ENCODE peak calls at places on chromosome 22, in ten cellular contexts. M, N, J, Z, D, U, L, F, I and S are unnamed samples.

GRCh38 chr22:20580611-20581502 is 73.4 kb downstream of the MED15 start:
- DNase-seq in N (no peak), I (no peak), D (no peak), M (no peak), J (no peak), L (no peak), F (no peak), U (peak), Z (no peak), S (no peak)

GRCh38 chr22:23204541-23205157 is 24.3 kb downstream of the BCR start:
- DNase-seq in Z (no peak), I (no peak), L (no peak), M (no peak), F (peak), D (no peak), J (peak), U (no peak), N (no peak), S (no peak)

GRCh38 chr22:37184380-37184755 is 3.7 kb downstream of the C1QTNF6 start:
- DNase-seq in M (no peak), J (no peak), U (no peak), N (no peak), I (no peak), D (no peak), Z (no peak), F (no peak), L (no peak), S (no peak)

GRCh38 chr22:39528080-39528661 is 4.4 kb downstream of the RPS19BP1 start:
- DNase-seq in Z (no peak), M (no peak), N (no peak), I (no peak), J (no peak), U (no peak), F (no peak), D (no peak), L (no peak), S (no peak)

GRCh38 chr22:48715511-48715910 is 1112.2 kb downstream of the BRD1 start:
- DNase-seq in D (no peak), M (no peak), L (no peak), J (no peak), Z (no peak), I (no peak), U (peak), N (no peak), F (no peak), S (no peak)

GRCh38 chr22:39454385-39454871 is 2.4 kb upstream of the MGAT3 start:
- DNase-seq in N (no peak), L (no peak), Z (no peak), I (no peak), M (no peak), J (no peak), F (no peak), U (no peak), D (no peak), S (no peak)

GRCh38 chr22:48972979-48973693 is 854.5 kb downstream of the BRD1 start:
- DNase-seq in I (no peak), N (no peak), Z (no peak), L (no peak), F (no peak), J (no peak), U (no peak), M (no peak), D (no peak), S (no peak)

GRCh38 chr22:43155789-43156188 is 4.4 kb downstream of the TSPO start:
- DNase-seq in D (no peak), U (no peak), L (no peak), F (no peak), J (no peak), M (no peak), I (no peak), Z (no peak), N (no peak), S (no peak)

GRCh38 chr22:50606126-50606525 is 5.5 kb downstream of the MAPK8IP2 start:
- DNase-seq in L (no peak), D (no peak), N (no peak), Z (no peak), J (peak), I (no peak), M (no peak), U (no peak), F (no peak), S (peak)

GRCh38 chr22:23789121-23789520 is 2.4 kb downstream of the SMARCB1 start:
- DNase-seq in Z (no peak), M (no peak), L (no peak), F (no peak), I (no peak), J (no peak), D (no peak), U (no peak), N (no peak), S (no peak)

GRCh38 chr22:36379593-36380361 is 8.0 kb downstream of the MYH9 start:
- DNase-seq in N (no peak), D (no peak), M (no peak), U (no peak), Z (no peak), J (no peak), L (no peak), I (no peak), F (no peak), S (no peak)

GRCh38 chr22:37020192-37020479 is 594 bp downstream of the MPST start:
- DNase-seq in N (no peak), U (no peak), J (no peak), I (no peak), D (peak), L (no peak), F (no peak), Z (no peak), M (no peak), S (no peak)

GRCh38 chr22:47187558-47187957 is 425.1 kb downstream of the TBC1D22A start:
- DNase-seq in D (no peak), U (no peak), N (no peak), I (no peak), F (no peak), J (no peak), L (no peak), Z (no peak), M (no peak), S (peak)

GRCh38 chr22:40400173-40400572 is 29.8 kb downstream of the SGSM3 start:
- DNase-seq in M (no peak), L (no peak), Z (peak), I (no peak), N (no peak), F (no peak), U (no peak), J (no peak), D (no peak), S (no peak)

GRCh38 chr22:19059481-19060278 is 62.5 kb downstream of the DGCR2 start:
- DNase-seq in F (no peak), J (no peak), L (no peak), Z (no peak), U (no peak), I (no peak), M (no peak), N (no peak), D (no peak), S (no peak)

GRCh38 chr22:31818481-31819392 is 64.9 kb downstream of the DEPDC5 start:
- DNase-seq in F (no peak), N (no peak), I (no peak), Z (no peak), J (no peak), L (no peak), M (no peak), U (peak), D (no peak), S (no peak)

GRCh38 chr22:29109853-29110252 is 37.0 kb downstream of the KREMEN1 start:
- DNase-seq in M (no peak), J (no peak), F (no peak), Z (no peak), N (no peak), I (no peak), L (no peak), D (no peak), U (no peak), S (no peak)

GRCh38 chr22:47144791-47145425 is 382.5 kb downstream of the TBC1D22A start:
- DNase-seq in J (no peak), D (no peak), M (no peak), Z (no peak), U (no peak), L (no peak), F (no peak), N (no peak), I (no peak), S (no peak)

GRCh38 chr22:28129319-28129962 is 210.4 kb upstream of the PITPNB start:
- DNase-seq in J (no peak), Z (no peak), D (no peak), I (no peak), N (no peak), L (no peak), U (no peak), M (no peak), F (peak), S (no peak)

GRCh38 chr22:44392446-44392921 is 79.7 kb upstream of the SHISAL1 start:
- DNase-seq in Z (no peak), L (no peak), J (no peak), N (no peak), F (no peak), D (no peak), M (no peak), I (no peak), U (peak), S (peak)